ENCODE peak calls at places on chromosomes 4 and X, in seven cellular contexts. One of them, this sample, is unnamed.

GRCh38 chr4:15042529-15043167 is 40.4 kb downstream of the CPEB2 start:
- DNase-seq in A549: no peak
- DNase-seq in breast epithelium: no peak
- DNase-seq in body of pancreas: no peak
- DNase-seq in testis: no peak
- DNase-seq in lower leg skin: no peak
- DNase-seq in stomach: no peak
- DNase-seq in this sample: no peak

GRCh38 chr4:100348472-100348871 is 158.2 kb upstream of the DDIT4L start:
- DNase-seq in lower leg skin: no peak
- DNase-seq in testis: no peak
- DNase-seq in stomach: no peak
- DNase-seq in breast epithelium: no peak
- DNase-seq in A549: peak; percentile 84
- DNase-seq in body of pancreas: no peak
- DNase-seq in this sample: no peak

GRCh38 chr4:181143241-181143854 is 1099.9 kb upstream of the TENM3 start:
- DNase-seq in testis: peak; percentile 93
- DNase-seq in A549: peak; percentile 61
- DNase-seq in body of pancreas: peak; percentile 80
- DNase-seq in breast epithelium: peak; percentile 67
- DNase-seq in stomach: peak; percentile 85
- DNase-seq in lower leg skin: peak; percentile 55
- DNase-seq in this sample: peak; percentile 15

GRCh38 chrX:151792505-151792904 is 58.0 kb downstream of the CNGA2 start:
- DNase-seq in A549: no peak
- DNase-seq in testis: no peak
- DNase-seq in body of pancreas: no peak
- DNase-seq in breast epithelium: no peak
- DNase-seq in lower leg skin: no peak
- DNase-seq in stomach: no peak
- DNase-seq in this sample: no peak

GRCh38 chrX:21993265-21993664 is 38.9 kb upstream of the PHEX start:
- DNase-seq in A549: no peak
- DNase-seq in lower leg skin: peak; percentile 18
- DNase-seq in body of pancreas: no peak
- DNase-seq in stomach: no peak
- DNase-seq in testis: peak; percentile 13
- DNase-seq in breast epithelium: no peak
- DNase-seq in this sample: no peak

GRCh38 chrX:73863268-73863667 is 300.3 kb downstream of the CHIC1 start:
- DNase-seq in breast epithelium: no peak
- DNase-seq in body of pancreas: no peak
- DNase-seq in stomach: no peak
- DNase-seq in A549: no peak
- DNase-seq in lower leg skin: no peak
- DNase-seq in testis: no peak
- DNase-seq in this sample: no peak

GRCh38 chrX:128781506-128781905 is 729.3 kb upstream of the ACTRT1 start:
- DNase-seq in body of pancreas: peak; percentile 13
- DNase-seq in A549: peak; percentile 44
- DNase-seq in lower leg skin: no peak
- DNase-seq in testis: peak; percentile 53
- DNase-seq in breast epithelium: no peak
- DNase-seq in stomach: peak; percentile 40
- DNase-seq in this sample: peak; percentile 6

GRCh38 chr4:94595880-94596483 is 144.2 kb downstream of the PDLIM5 start:
- DNase-seq in A549: peak; percentile 66
- DNase-seq in body of pancreas: no peak
- DNase-seq in stomach: no peak
- DNase-seq in breast epithelium: no peak
- DNase-seq in lower leg skin: no peak
- DNase-seq in testis: no peak
- DNase-seq in this sample: no peak

GRCh38 chr4:83981156-83981555 is 445.2 kb downstream of the GPAT3 start:
- DNase-seq in lower leg skin: no peak
- DNase-seq in stomach: no peak
- DNase-seq in testis: no peak
- DNase-seq in breast epithelium: no peak
- DNase-seq in A549: no peak
- DNase-seq in body of pancreas: no peak
- DNase-seq in this sample: no peak

GRCh38 chrX:85922821-85923220 is 124.5 kb downstream of the CHM start:
- DNase-seq in stomach: no peak
- DNase-seq in breast epithelium: no peak
- DNase-seq in testis: no peak
- DNase-seq in A549: no peak
- DNase-seq in body of pancreas: no peak
- DNase-seq in lower leg skin: no peak
- DNase-seq in this sample: no peak

GRCh38 chr4:6087669-6088068 is 69.4 kb upstream of the C4orf50 start:
- DNase-seq in stomach: peak; percentile 70
- DNase-seq in A549: peak; percentile 54
- DNase-seq in lower leg skin: no peak
- DNase-seq in body of pancreas: peak; percentile 40
- DNase-seq in testis: peak; percentile 72
- DNase-seq in breast epithelium: no peak
- DNase-seq in this sample: peak; percentile 33

GRCh38 chr4:67721770-67722597 is 21.0 kb upstream of the UBA6 start:
- DNase-seq in testis: no peak
- DNase-seq in breast epithelium: no peak
- DNase-seq in stomach: no peak
- DNase-seq in body of pancreas: no peak
- DNase-seq in A549: peak; percentile 22
- DNase-seq in lower leg skin: no peak
- DNase-seq in this sample: no peak

GRCh38 chr4:150217192-150217591 is 138.9 kb downstream of the DCLK2 start:
- DNase-seq in body of pancreas: no peak
- DNase-seq in lower leg skin: no peak
- DNase-seq in stomach: no peak
- DNase-seq in breast epithelium: no peak
- DNase-seq in testis: no peak
- DNase-seq in A549: peak; percentile 68
- DNase-seq in this sample: no peak

GRCh38 chr4:159035570-159035969 is 67.3 kb upstream of the RAPGEF2 start:
- DNase-seq in lower leg skin: no peak
- DNase-seq in stomach: no peak
- DNase-seq in A549: no peak
- DNase-seq in testis: no peak
- DNase-seq in breast epithelium: no peak
- DNase-seq in body of pancreas: no peak
- DNase-seq in this sample: no peak

GRCh38 chr4:169744601-169745000 is 13.1 kb downstream of the HPF1 start:
- DNase-seq in lower leg skin: no peak
- DNase-seq in breast epithelium: no peak
- DNase-seq in A549: no peak
- DNase-seq in testis: no peak
- DNase-seq in body of pancreas: no peak
- DNase-seq in stomach: no peak
- DNase-seq in this sample: no peak

GRCh38 chr4:151983854-151984253 is 223.0 kb upstream of the GATB start:
- DNase-seq in breast epithelium: no peak
- DNase-seq in stomach: no peak
- DNase-seq in A549: no peak
- DNase-seq in testis: peak; percentile 21
- DNase-seq in body of pancreas: peak; percentile 12
- DNase-seq in lower leg skin: no peak
- DNase-seq in this sample: no peak

GRCh38 chr4:86960557-86960959 is 25.7 kb downstream of the AFF1 start:
- DNase-seq in lower leg skin: no peak
- DNase-seq in body of pancreas: no peak
- DNase-seq in stomach: no peak
- DNase-seq in breast epithelium: no peak
- DNase-seq in testis: no peak
- DNase-seq in A549: no peak
- DNase-seq in this sample: no peak

DNA sequence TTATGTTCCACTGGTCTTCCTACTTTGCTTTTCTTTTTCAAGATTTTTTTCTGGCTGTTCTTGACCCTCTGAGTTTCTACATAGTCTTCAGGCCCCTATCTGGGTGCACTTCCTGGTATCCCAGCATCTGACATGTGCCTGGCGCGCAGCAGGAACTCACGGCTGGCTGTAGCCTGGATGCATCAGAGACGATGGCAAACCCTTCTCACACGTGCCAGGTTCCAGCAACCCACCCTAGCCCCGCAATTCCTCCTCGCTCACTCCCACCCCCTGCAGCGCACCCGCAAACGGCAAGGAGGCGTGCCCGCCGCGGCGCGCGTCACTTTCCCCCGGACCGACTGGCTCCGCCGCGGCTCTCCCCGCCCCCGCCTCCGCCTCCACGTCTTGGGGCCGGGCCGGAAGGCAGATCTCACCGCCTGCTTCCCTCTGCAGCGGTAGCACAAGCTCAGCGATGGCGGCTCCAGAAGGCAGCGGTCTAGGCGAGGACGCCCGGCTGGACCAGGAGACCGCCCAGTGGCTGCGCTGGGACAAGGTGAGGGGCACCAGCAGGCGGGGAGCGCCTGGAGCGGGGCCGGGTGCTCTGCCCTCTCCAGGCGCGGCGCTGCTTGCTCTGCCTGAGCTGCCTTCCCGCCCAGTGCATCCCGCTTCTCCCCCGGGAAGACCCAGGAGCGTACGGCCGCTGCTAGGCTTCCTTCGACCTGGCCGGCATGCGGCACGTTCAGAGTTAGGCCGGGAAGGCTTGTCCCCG is at the start of gene PGM2:
- DNase-seq in A549: peak; percentile 78
- DNase-seq in breast epithelium: peak; percentile 74
- DNase-seq in testis: peak; percentile 92
- DNase-seq in body of pancreas: peak; percentile 84
- DNase-seq in stomach: peak; percentile 89
- DNase-seq in lower leg skin: peak; percentile 84
- DNase-seq in this sample: peak; percentile 63
- TF ChIP-seq POLR2A in A549: peak; percentile 82
- TF ChIP-seq POLR2A in breast epithelium: no peak
- TF ChIP-seq POLR2A in testis: peak; percentile 58
- TF ChIP-seq POLR2A in body of pancreas: peak; percentile 86
- TF ChIP-seq POLR2A in stomach: no peak
- TF ChIP-seq POLR2A in lower leg skin: no peak
- TF ChIP-seq POLR2A in this sample: peak; percentile 96

GRCh38 chrX:133881893-133882292 is 103.5 kb downstream of the GPC3 start:
- DNase-seq in breast epithelium: no peak
- DNase-seq in body of pancreas: no peak
- DNase-seq in A549: no peak
- DNase-seq in testis: no peak
- DNase-seq in stomach: no peak
- DNase-seq in lower leg skin: no peak
- DNase-seq in this sample: no peak

GRCh38 chrX:133884430-133885394 is 100.7 kb downstream of the GPC3 start:
- DNase-seq in A549: no peak
- DNase-seq in body of pancreas: no peak
- DNase-seq in lower leg skin: no peak
- DNase-seq in testis: no peak
- DNase-seq in stomach: no peak
- DNase-seq in breast epithelium: no peak
- DNase-seq in this sample: no peak

GRCh38 chrX:133881011-133881410 is 104.4 kb downstream of the GPC3 start:
- DNase-seq in testis: no peak
- DNase-seq in stomach: no peak
- DNase-seq in body of pancreas: no peak
- DNase-seq in A549: no peak
- DNase-seq in breast epithelium: no peak
- DNase-seq in lower leg skin: no peak
- DNase-seq in this sample: no peak

GRCh38 chrX:133880032-133880443 is 105.4 kb downstream of the GPC3 start:
- DNase-seq in breast epithelium: no peak
- DNase-seq in lower leg skin: no peak
- DNase-seq in body of pancreas: no peak
- DNase-seq in A549: no peak
- DNase-seq in testis: no peak
- DNase-seq in stomach: no peak
- DNase-seq in this sample: no peak
- TF ChIP-seq POLR2A in breast epithelium: no peak
- TF ChIP-seq POLR2A in lower leg skin: no peak
- TF ChIP-seq POLR2A in body of pancreas: no peak
- TF ChIP-seq POLR2A in A549: no peak
- TF ChIP-seq POLR2A in testis: no peak
- TF ChIP-seq POLR2A in stomach: no peak
- TF ChIP-seq POLR2A in this sample: no peak

DNA sequence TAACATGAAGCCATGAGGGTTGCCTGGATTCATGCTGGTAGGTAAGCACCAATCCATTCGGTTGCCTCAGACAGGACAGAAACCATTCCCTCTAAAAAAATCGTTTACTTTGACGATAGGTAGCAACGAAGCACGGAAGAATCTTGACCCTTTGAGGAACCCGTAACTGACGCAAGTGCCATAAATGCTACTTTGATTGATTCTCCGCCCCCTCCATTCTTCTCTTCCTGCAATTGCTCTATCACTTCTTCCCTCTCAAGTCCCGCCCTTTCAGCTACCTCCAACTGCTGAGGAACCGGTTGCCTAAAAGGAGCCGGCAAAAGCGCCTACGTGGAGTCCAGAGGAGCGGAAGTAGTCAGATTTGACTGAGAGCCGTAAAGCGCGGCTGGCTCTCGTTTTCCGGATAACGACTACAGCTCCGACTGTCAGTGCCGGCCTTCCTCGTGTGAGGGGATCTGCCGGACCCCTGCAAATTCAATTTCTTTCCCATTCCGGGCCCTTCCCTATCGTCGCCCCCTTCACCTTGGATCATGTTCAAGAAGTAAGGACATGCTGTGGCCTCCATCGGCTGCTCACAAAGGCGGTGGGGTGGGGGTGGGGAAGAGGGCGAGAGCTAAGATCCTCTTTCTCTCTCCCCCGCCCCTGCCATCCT is at the start of gene MCTS1:
- DNase-seq in stomach: peak; percentile 86
- DNase-seq in body of pancreas: peak; percentile 84
- DNase-seq in testis: peak; percentile 90
- DNase-seq in A549: peak; percentile 98
- DNase-seq in lower leg skin: peak; percentile 85
- DNase-seq in breast epithelium: peak; percentile 84
- DNase-seq in this sample: peak; percentile 54
- TF ChIP-seq POLR2A in stomach: no peak
- TF ChIP-seq POLR2A in body of pancreas: peak; percentile 28
- TF ChIP-seq POLR2A in testis: no peak
- TF ChIP-seq POLR2A in A549: peak; percentile 34
- TF ChIP-seq POLR2A in lower leg skin: no peak
- TF ChIP-seq POLR2A in breast epithelium: no peak
- TF ChIP-seq POLR2A in this sample: peak; percentile 36

DNA sequence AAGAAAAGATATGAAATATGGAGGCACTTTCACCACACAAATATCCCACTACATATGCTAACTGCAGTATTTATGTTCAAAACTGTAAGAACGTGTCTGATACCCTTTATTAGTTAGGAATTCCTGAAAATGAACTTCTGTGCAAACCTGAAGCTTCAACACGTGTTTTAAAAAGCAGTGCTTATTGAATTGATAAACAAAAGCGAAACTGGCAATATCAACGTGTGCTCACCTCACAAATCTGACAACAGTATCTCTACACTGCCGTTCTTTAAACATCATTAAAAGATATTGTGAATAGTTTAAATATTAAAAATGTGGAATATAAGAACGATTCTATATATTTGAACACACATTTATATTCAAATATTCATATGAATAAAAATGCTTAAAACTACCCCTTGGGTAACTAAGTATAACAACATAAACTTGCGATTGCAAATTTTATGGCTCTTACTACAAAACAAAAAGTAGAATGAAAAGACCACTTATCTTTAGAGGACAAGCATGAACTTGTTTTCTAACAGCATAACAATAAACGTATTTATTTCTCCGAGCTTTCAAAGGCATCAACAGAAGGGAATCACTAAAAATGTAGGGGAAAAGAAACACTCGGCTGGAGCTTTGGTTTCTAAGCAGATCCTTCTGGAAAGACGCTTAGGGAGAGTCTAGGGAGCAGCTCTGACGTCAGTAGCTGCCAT is at the start of gene LRP2BP:
- DNase-seq in A549: no peak
- DNase-seq in lower leg skin: no peak
- DNase-seq in testis: no peak
- DNase-seq in breast epithelium: no peak
- DNase-seq in body of pancreas: no peak
- DNase-seq in stomach: no peak
- DNase-seq in this sample: no peak
- TF ChIP-seq POLR2A in A549: no peak
- TF ChIP-seq POLR2A in lower leg skin: no peak
- TF ChIP-seq POLR2A in testis: no peak
- TF ChIP-seq POLR2A in breast epithelium: no peak
- TF ChIP-seq POLR2A in body of pancreas: no peak
- TF ChIP-seq POLR2A in stomach: no peak
- TF ChIP-seq POLR2A in this sample: no peak

This sample was measured in H54.